ENCODE peak calls at places on chromosomes 16 and 17, in five cellular contexts. E is A549, B is HFFc6, H is psoas muscle, G is left ventricle myocardium inferior. L is an unnamed sample.

GRCh38 chr16:23232806-23233205 is 50.3 kb downstream of the SCNN1G start:
- DNase-seq in E (no peak), B (no peak), H (no peak), G (no peak), L (no peak)

GRCh38 chr17:3998436-3998835 is 34.2 kb upstream of the ATP2A3 start:
- DNase-seq in E (no peak), B (no peak), H (no peak), G (no peak), L (no peak)

GRCh38 chr16:66344533-66345145 is 21.9 kb upstream of the CDH5 start:
- DNase-seq in E (no peak), B (peak; percentile 28), H (no peak), G (no peak), L (no peak)

GRCh38 chr17:68352041-68352440 is 60.7 kb downstream of the ARSG start:
- DNase-seq in E (no peak), B (peak; percentile 15), H (no peak), G (no peak), L (no peak)

GRCh38 chr16:67230809-67231660 is 4.1 kb downstream of the TMEM208 start:
- DNase-seq in E (no peak), B (no peak), H (peak; percentile 61), G (no peak), L (no peak)

GRCh38 chr17:77905766-77906165 is 52.7 kb upstream of the TNRC6C start:
- DNase-seq in E (no peak), B (no peak), H (no peak), G (no peak), L (no peak)

GRCh38 chr17:38586788-38587187 is 19.0 kb downstream of the SRCIN1 start:
- DNase-seq in E (no peak), B (no peak), H (no peak), G (no peak), L (no peak)

GRCh38 chr16:4200000-4200780 is 41.7 kb downstream of the SRL start:
- DNase-seq in E (peak; percentile 74), B (peak; percentile 58), H (peak; percentile 76), G (peak; percentile 61), L (peak; percentile 55)

GRCh38 chr17:12985431-12986285 is 32.2 kb downstream of the ELAC2 start:
- DNase-seq in E (no peak), B (no peak), H (no peak), G (peak; percentile 36), L (no peak)

GRCh38 chr16:67086829-67087228 is 22.9 kb upstream of the PHAF1 start:
- DNase-seq in E (no peak), B (no peak), H (no peak), G (no peak), L (no peak)

GRCh38 chr16:66888647-66889615 is 8.6 kb downstream of the PDP2 start:
- DNase-seq in E (no peak), B (no peak), H (no peak), G (no peak), L (no peak)

GRCh38 chr17:70622382-70623260 is 453.3 kb downstream of the KCNJ2 start:
- DNase-seq in E (peak; percentile 25), B (no peak), H (peak; percentile 62), G (peak; percentile 38), L (peak; percentile 33)

GRCh38 chr17:31067699-31068184 is 27.0 kb upstream of the NF1 start:
- DNase-seq in E (peak; percentile 63), B (peak; percentile 79), H (no peak), G (no peak), L (no peak)

GRCh38 chr16:2194852-2195315 is 1.5 kb downstream of the CASKIN1 start:
- DNase-seq in E (peak; percentile 69), B (peak; percentile 20), H (no peak), G (no peak), L (no peak)

GRCh38 chr16:87471278-87472141 is 21.3 kb downstream of the ZCCHC14 start:
- DNase-seq in E (no peak), B (no peak), H (no peak), G (no peak), L (no peak)

GRCh38 chr16:9401173-9401572 is 309.7 kb downstream of the HAPSTR1 start:
- DNase-seq in E (no peak), B (no peak), H (no peak), G (no peak), L (no peak)

GRCh38 chr16:66446737-66447136 is 19.6 kb downstream of the BEAN1 start:
- DNase-seq in E (no peak), B (no peak), H (no peak), G (no peak), L (no peak)

GRCh38 chr16:58461056-58461455 is 38.9 kb upstream of the NDRG4 start:
- DNase-seq in E (no peak), B (no peak), H (no peak), G (no peak), L (no peak)

GRCh38 chr17:64103751-64104364 is 26.1 kb downstream of the ERN1 start:
- DNase-seq in E (no peak), B (peak; percentile 22), H (no peak), G (no peak), L (no peak)

GRCh38 chr17:2238432-2239169 is 65.0 kb downstream of the SMG6 start:
- DNase-seq in E (no peak), B (no peak), H (peak; percentile 61), G (peak; percentile 62), L (no peak)

GRCh38 chr17:39769974-39770587 is 32.3 kb downstream of the GRB7 start:
- DNase-seq in E (no peak), B (peak; percentile 69), H (no peak), G (no peak), L (no peak)

GRCh38 chr17:50480854-50481490 is 2.3 kb downstream of the RSAD1 start:
- DNase-seq in E (no peak), B (no peak), H (no peak), G (no peak), L (no peak)

GRCh38 chr16:75805946-75806345 is 79.7 kb upstream of the CPHXL start:
- DNase-seq in E (no peak), B (no peak), H (no peak), G (no peak), L (no peak)

GRCh38 chr17:21059761-21060160 is 16.9 kb upstream of the USP22 start:
- DNase-seq in E (no peak), B (no peak), H (no peak), G (no peak), L (no peak)

GRCh38 chr17:21061158-21061835 is 18.5 kb upstream of the USP22 start:
- DNase-seq in E (no peak), B (no peak), H (no peak), G (no peak), L (no peak)

GRCh38 chr17:21061971-21062526 is 19.2 kb upstream of the USP22 start:
- DNase-seq in E (no peak), B (no peak), H (no peak), G (no peak), L (no peak)

DNA sequence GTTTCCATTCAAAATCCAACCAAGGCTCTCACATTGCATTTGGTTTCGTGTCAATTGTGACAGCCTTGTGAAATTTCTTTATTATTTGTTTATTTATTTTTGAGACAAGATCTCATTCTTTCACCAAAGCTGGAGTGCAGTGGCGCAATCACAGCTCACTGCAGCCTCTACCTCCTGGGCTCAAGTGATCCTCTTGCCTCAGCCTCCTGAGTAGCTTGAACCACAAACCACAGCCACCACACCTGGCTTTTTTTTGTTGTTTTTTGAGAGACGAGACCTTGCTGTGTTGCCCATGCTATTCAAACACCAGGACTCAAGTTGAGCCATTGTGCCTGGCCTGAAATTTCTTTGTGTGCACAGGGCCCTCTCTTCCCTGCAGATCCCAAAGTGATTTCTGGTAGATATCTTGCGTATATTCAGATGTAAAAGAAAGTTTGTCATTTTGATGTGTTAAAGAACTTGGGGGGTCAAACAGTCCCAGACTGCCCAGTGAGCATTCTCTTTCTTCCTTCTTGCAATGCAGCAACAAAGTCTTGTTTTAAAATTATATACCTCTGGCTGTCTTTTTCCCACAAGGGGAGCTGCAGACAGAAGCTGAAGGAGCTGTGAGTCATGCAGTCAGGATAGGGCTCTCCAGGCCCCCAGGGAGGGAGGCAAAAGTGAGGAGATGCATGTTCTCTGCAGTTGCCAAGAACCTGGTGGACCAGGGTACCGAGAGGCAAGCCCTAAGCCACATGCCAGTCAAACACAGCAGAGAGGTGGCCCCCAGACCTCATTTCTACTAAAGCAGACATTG is 15.5 kb upstream of the USP22 start:
- DNase-seq in E (no peak), B (peak; percentile 48), H (no peak), G (no peak), L (no peak)
- TF ChIP-seq CTCF in E (no peak), B (peak; percentile 35), H (no peak), G (no peak), L (no peak)

GRCh38 chr17:47725446-47726109 is 7.5 kb upstream of the TBX21 start:
- DNase-seq in E (no peak), B (no peak), H (peak; percentile 23), G (no peak), L (no peak)
- TF ChIP-seq CTCF in E (no peak), B (peak; percentile 30), H (no peak), G (no peak), L (no peak)

GRCh38 chr17:74748529-74749261 is at the start of gene NHERF1:
- DNase-seq in E (peak; percentile 59), B (peak; percentile 83), H (peak; percentile 96), G (peak; percentile 96), L (peak; percentile 94)

GRCh38 chr17:74749262-74750038 is 1.0 kb downstream of the NHERF1 start:
- DNase-seq in E (no peak), B (no peak), H (peak; percentile 46), G (no peak), L (no peak)

GRCh38 chr17:74751210-74751529 is 2.7 kb downstream of the NHERF1 start:
- DNase-seq in E (no peak), B (no peak), H (no peak), G (no peak), L (no peak)

GRCh38 chr17:74750039-74750326 is 1.6 kb downstream of the NHERF1 start:
- DNase-seq in E (no peak), B (no peak), H (peak; percentile 47), G (no peak), L (no peak)

DNA sequence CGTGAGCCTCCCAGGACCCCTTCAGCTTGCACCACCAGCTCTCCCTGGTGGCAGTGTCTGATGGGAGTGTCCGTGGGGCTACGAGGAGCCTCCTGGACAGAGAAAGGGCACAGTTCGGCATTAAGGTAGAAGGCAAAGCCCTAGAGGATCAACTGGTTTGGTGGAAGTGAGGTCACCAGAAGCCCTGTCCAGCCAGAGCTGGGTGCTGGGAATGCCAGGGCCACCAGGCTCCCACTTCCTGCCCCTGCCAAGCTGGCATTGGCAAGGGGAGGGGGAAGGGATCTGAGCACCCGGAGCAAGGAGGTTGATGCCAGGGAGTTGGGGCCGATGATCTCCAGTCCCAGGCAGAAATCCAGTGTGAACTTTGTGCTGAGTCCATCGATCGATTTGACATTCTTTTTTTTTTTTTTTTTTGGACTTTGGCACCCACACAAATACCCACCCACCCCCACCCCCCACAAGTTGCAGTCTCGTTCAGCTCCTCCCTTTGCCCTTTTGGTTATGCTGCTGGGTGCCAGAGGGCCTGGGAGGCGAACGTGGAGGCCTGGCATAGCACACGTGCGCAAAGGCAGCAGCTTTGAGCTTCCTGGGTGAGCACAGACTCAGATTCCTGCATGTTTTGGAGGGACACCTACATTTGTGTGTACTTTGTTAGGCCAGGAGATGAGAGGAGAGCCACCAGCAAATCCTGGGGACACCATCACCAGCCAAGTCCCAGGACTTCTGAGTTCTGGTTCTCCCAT is 2.1 kb downstream of the NHERF1 start:
- DNase-seq in E (no peak), B (no peak), H (peak; percentile 53), G (no peak), L (no peak)
- TF ChIP-seq CTCF in E (no peak), B (no peak), H (no peak), G (no peak), L (no peak)

DNA sequence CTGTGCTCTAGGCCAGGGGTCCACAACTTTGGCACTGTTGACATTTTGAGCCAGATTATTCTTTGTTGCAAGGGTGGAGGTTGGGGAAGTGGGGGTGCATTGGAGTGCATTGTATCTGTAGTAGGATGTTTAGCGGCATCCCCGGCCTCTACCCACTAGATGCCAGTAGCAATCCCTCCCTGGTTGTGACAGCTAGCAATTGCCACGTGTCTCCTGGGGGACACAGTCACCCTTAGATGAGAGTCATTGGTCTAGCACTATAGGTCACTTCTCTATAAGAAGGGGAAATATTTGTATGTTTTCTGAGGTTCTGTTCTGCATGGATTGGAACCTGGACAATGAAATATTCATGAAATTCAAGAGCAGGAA is 32.4 kb downstream of the MSI2 start:
- DNase-seq in E (no peak), B (no peak), H (peak; percentile 63), G (no peak), L (no peak)
- TF ChIP-seq CTCF in E (no peak), B (no peak), H (no peak), G (peak; percentile 27), L (no peak)

L was measured in progenitor cell of endocrine pancreas.